ENCODE peak calls at places on chromosomes 3 and 15, in seven cellular contexts. R is uterus; W is GM20000; P is HT-29; L is psoas muscle; F is stimulated activated CD4-positive, alpha-beta T cell treated with anti-CD3 and anti-CD28 coated beads, Interleukin-15, amount 100 ng/mL, for 1 hour; D is LoVo. J is an unnamed sample.

GRCh38 chr3:12139111-12139511 is 19.6 kb downstream of the TIMP4 start:
- DNase-seq in F (no peak), R (peak; percentile 37), D (peak; percentile 69), P (peak; percentile 66), L (no peak), W (no peak), J (no peak)

GRCh38 chr3:159458010-159458409 is 530.6 kb upstream of the IL12A start:
- DNase-seq in F (no peak), P (peak; percentile 2), R (no peak), L (no peak), D (peak; percentile 35), W (no peak), J (peak; percentile 6)

GRCh38 chr3:152376351-152377183 is 107.8 kb downstream of the MBNL1 start:
- DNase-seq in L (no peak), R (no peak), W (peak; percentile 23), D (no peak), P (no peak), F (no peak), J (no peak)

GRCh38 chr3:122063908-122064307 is 8.7 kb downstream of the CD86 start:
- DNase-seq in P (no peak), D (no peak), F (no peak), L (no peak), R (no peak), W (no peak), J (no peak)

GRCh38 chr3:104437131-104437750 is 929.5 kb upstream of the ALCAM start:
- DNase-seq in W (no peak), F (no peak), L (no peak), P (peak; percentile 15), R (no peak), D (peak; percentile 50), J (no peak)

GRCh38 chr3:111694471-111694870 is 99.3 kb upstream of the ZBED2 start:
- DNase-seq in L (no peak), P (no peak), R (no peak), F (no peak), D (no peak), W (no peak), J (no peak)

GRCh38 chr15:101023501-101024110 is 104.4 kb downstream of the LRRK1 start:
- DNase-seq in R (no peak), D (no peak), F (no peak), W (no peak), P (no peak), L (no peak), J (no peak)

GRCh38 chr3:140466535-140466934 is 211.3 kb upstream of the TRIM42 start:
- DNase-seq in W (no peak), F (no peak), P (no peak), L (no peak), R (no peak), D (no peak), J (no peak)

GRCh38 chr15:74642724-74643367 is 27.2 kb downstream of the CLK3 start:
- DNase-seq in D (no peak), F (no peak), W (no peak), L (no peak), P (peak; percentile 46), R (no peak), J (peak; percentile 72)

GRCh38 chr3:64196236-64196929 is 28.9 kb downstream of the PRICKLE2 start:
- DNase-seq in F (no peak), P (no peak), D (no peak), W (no peak), L (no peak), R (no peak), J (no peak)

GRCh38 chr15:89812126-89812846 is 2.4 kb downstream of the ANPEP start:
- DNase-seq in R (no peak), D (peak; percentile 48), L (peak; percentile 78), F (no peak), P (no peak), W (no peak), J (no peak)

GRCh38 chr3:66812126-66812525 is 186.0 kb upstream of the KBTBD8 start:
- DNase-seq in R (no peak), W (no peak), D (no peak), P (no peak), L (no peak), F (no peak), J (no peak)

GRCh38 chr3:140164156-140164555 is 229.2 kb downstream of the CLSTN2 start:
- DNase-seq in W (no peak), F (no peak), R (no peak), P (no peak), D (no peak), L (no peak), J (no peak)